ENCODE peak calls at places on chromosomes 16 and 17, in six cellular contexts. E, Y, U, V, Q and A are unnamed samples.

GRCh38 chr17:45394913-45395568 is 37.6 kb downstream of the ARHGAP27 start:
- DNase-seq in E (peak; percentile 33), Y (peak; percentile 90), U (peak; percentile 54), V (peak; percentile 65), Q (peak; percentile 89), A (peak; percentile 81)

GRCh38 chr16:83967838-83968482 is at the start of gene NECAB2:
- DNase-seq in E (no peak), Y (peak; percentile 8), U (peak; percentile 62), V (peak; percentile 18), Q (peak; percentile 71), A (peak; percentile 91)

GRCh38 chr17:40178660-40179059 is 1.4 kb downstream of the RAPGEFL1 start:
- DNase-seq in E (no peak), Y (no peak), U (no peak), V (no peak), Q (no peak), A (no peak)

GRCh38 chr17:17480593-17481148 is 3.9 kb downstream of the MED9 start:
- DNase-seq in E (no peak), Y (no peak), U (no peak), V (no peak), Q (no peak), A (no peak)

GRCh38 chr17:60901806-60902205 is 224.2 kb downstream of the BCAS3 start:
- DNase-seq in E (peak; percentile 32), Y (peak; percentile 81), U (no peak), V (no peak), Q (no peak), A (no peak)

GRCh38 chr17:71975331-71975801 is 145.5 kb upstream of the SOX9 start:
- DNase-seq in E (no peak), Y (peak; percentile 42), U (peak; percentile 73), V (no peak), Q (peak; percentile 64), A (no peak)

GRCh38 chr17:35761601-35762000 is 914 bp downstream of the C17orf50 start:
- DNase-seq in E (no peak), Y (no peak), U (no peak), V (no peak), Q (no peak), A (no peak)

GRCh38 chr17:79622201-79622601 is 11.3 kb upstream of the RBFOX3 start:
- DNase-seq in E (no peak), Y (no peak), U (peak; percentile 4), V (no peak), Q (no peak), A (no peak)

GRCh38 chr17:312476-313148 is 40.0 kb downstream of the RPH3AL start:
- DNase-seq in E (no peak), Y (no peak), U (no peak), V (no peak), Q (no peak), A (no peak)

GRCh38 chr16:72191551-72191950 is 19.6 kb upstream of the PMFBP1 start:
- DNase-seq in E (no peak), Y (no peak), U (no peak), V (no peak), Q (no peak), A (no peak)

GRCh38 chr16:78200623-78201096 is 101.2 kb downstream of the WWOX start:
- DNase-seq in E (no peak), Y (no peak), U (no peak), V (no peak), Q (no peak), A (no peak)

GRCh38 chr16:1972490-1972877 is 631 bp downstream of the TBL3 start:
- DNase-seq in E (no peak), Y (no peak), U (no peak), V (no peak), Q (peak; percentile 60), A (no peak)

GRCh38 chr17:81251943-81252301 is 12.8 kb downstream of the NDUFAF8 start:
- DNase-seq in E (no peak), Y (no peak), U (no peak), V (no peak), Q (no peak), A (no peak)

GRCh38 chr16:67910162-67910561 is 17.1 kb downstream of the PSKH1 start:
- DNase-seq in E (peak; percentile 31), Y (peak; percentile 69), U (no peak), V (peak; percentile 52), Q (peak; percentile 54), A (no peak)

GRCh38 chr16:677306-678190 is 2.1 kb downstream of the RHBDL1 start:
- DNase-seq in E (no peak), Y (no peak), U (no peak), V (no peak), Q (no peak), A (no peak)

GRCh38 chr17:56623383-56623782 is 29.9 kb downstream of the NOG start:
- DNase-seq in E (no peak), Y (no peak), U (no peak), V (no peak), Q (no peak), A (no peak)

GRCh38 chr17:10805911-10806310 is 2.0 kb upstream of the TMEM238L start:
- DNase-seq in E (no peak), Y (no peak), U (no peak), V (no peak), Q (no peak), A (no peak)

GRCh38 chr16:86497551-86498021 is 12.7 kb upstream of the FOXF1 start:
- DNase-seq in E (no peak), Y (no peak), U (no peak), V (no peak), Q (no peak), A (no peak)

DNA sequence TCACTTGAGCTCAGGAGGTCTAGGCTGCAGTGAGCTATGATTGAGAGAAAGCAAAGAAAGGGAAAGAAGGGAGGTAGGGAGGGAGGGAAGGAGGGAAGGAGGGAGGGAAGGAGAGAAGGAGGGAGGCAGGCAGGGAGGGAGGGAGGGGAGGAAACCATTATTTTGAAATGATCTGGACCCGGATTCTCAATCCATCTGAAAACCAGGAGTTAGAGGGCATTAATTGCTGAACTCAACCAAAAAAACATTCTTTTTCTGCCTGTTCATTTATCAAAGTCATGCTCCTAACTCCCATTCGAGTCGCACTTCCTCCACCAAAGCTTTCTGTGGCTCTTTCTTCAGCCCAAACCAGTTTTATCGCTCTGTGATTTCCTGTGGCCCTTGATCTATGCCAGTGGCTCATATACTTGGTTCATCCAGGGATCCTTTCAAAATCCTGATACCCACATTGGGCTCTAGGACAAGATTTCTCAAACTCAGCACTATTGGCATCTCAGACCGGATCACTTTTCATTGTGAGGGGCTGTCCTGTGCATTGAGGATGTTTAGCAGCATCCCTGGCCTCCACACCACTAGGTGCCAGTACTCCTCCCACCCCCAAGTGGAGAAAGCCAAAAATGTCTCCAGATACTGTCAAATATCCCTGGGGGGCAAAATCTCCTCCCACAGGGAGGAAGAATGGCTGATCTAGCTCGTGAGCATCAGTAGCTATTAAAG is 38.2 kb downstream of the CMTM4 start:
- DNase-seq in E (no peak), Y (no peak), U (no peak), V (no peak), Q (no peak), A (no peak)
- TF ChIP-seq CTCF in E (no peak), Y (no peak), U (no peak), V (no peak), Q (no peak), A (no peak)

DNA sequence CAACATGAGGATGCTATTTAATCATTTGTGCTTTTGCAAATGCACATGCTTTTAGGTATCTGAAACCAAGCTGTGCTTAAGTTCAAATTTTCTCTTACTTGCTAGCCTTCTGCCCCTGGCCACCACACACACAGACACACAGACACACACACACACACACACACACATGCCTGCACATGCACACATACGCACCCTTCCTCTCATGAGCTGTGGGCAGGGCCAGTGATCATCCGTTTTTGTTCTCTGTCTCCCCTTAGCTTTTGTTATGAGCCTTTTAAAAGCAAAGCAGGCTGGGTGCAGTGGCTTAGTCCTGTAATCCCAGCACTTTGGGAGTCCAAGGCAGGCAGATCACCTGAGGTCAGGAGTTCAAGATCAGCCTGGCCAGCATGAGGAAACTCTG is 34.2 kb downstream of the CD300LF start:
- DNase-seq in E (no peak), Y (no peak), U (no peak), V (no peak), Q (no peak), A (no peak)
- TF ChIP-seq CTCF in E (no peak), Y (no peak), U (no peak), V (no peak), Q (no peak), A (no peak)

DNA sequence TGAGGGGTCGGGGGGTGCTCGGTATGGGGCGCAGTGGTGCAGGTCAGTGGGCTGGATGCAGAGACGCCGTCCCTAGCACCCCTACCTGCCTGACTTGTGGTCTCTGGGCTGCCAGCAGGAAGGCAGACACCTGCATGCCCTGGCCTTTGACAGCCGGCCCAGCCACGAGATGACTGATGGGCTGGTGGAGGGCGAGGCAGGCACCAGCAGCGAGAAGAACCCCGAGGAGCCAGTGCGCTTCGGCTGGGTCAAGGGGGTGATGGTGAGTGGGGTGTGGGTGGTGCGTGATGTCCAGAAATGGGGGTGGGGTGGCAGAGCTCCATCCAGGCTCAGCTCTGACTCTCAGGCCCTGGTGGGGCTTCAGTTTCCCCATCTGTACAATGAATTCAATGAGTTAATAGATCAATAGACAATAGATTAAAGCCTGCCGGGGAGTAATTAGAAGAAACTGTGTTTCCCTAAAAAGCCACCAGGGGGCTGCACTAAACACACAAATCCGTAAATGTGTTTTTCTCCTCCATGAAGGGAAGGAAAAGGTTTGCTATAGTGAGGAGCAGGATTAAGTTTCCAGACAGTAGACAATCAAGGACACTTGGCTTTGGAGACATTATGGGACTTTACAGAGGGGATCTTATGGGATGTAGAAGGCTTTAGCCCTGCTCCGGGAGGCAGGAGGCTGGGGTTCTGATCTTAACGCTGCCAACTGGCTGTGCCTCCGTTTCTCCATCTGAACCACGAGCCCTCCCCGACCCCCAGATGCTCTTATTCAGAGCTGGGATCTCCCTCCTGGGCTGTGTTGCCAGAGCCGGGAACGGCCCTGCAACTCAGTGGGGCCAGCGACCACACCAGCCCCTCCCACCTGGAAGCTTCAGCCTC is 2.2 kb downstream of the SLC12A3 start:
- DNase-seq in E (peak; percentile 41), Y (peak; percentile 67), U (no peak), V (peak; percentile 78), Q (peak; percentile 77), A (peak; percentile 81)
- TF ChIP-seq CTCF in E (peak; percentile 64), Y (peak; percentile 76), U (peak; percentile 87), V (peak; percentile 72), Q (peak; percentile 70), A (peak; percentile 46)

GRCh38 chr16:53692146-53692545 is 11.5 kb downstream of the RPGRIP1L start:
- DNase-seq in E (no peak), Y (no peak), U (no peak), V (no peak), Q (peak; percentile 24), A (no peak)
- TF ChIP-seq CTCF in E (no peak), Y (no peak), U (no peak), V (no peak), Q (peak; percentile 51), A (no peak)